ENCODE peak calls at places on chromosome 5, in seven cellular contexts. I, F, J, X, T, V and S are unnamed samples. For H3K27me3, the result is how much of the 10 kb centered on the place peaks cover.

GRCh38 chr5:54022156-54022685 is 288.2 kb downstream of the ARL15 start:
- DNase-seq in I (no peak), F (no peak), J (no peak), X (no peak), T (no peak), V (no peak), S (no peak)

GRCh38 chr5:171615201-171616001 is 170.2 kb upstream of the SMIM23 start:
- DNase-seq in I (no peak), F (no peak), J (peak), X (no peak), T (no peak), V (no peak), S (no peak)

GRCh38 chr5:149671544-149671943 is 58.6 kb upstream of the PPARGC1B start:
- DNase-seq in I (no peak), F (no peak), J (no peak), X (no peak), T (no peak), V (peak), S (peak)

GRCh38 chr5:61334224-61335196 is 2.5 kb downstream of the ZSWIM6 start:
- DNase-seq in I (no peak), F (no peak), J (no peak), X (peak), T (no peak), V (no peak), S (no peak)

GRCh38 chr5:2773327-2773726 is 21.9 kb upstream of the IRX2 start:
- DNase-seq in I (no peak), F (no peak), J (no peak), X (no peak), T (no peak), V (no peak), S (no peak)

GRCh38 chr5:154421868-154422267 is 23.9 kb upstream of the SAP30L start:
- DNase-seq in I (no peak), F (no peak), J (no peak), X (peak), T (no peak), V (no peak), S (no peak)

GRCh38 chr5:111968459-111968858 is 211.5 kb upstream of the NREP start:
- DNase-seq in I (no peak), F (no peak), J (no peak), X (peak), T (no peak), V (no peak), S (peak)

GRCh38 chr5:149358294-149358651 is 427 bp downstream of the PCYOX1L start:
- DNase-seq in I (no peak), F (no peak), J (peak), X (no peak), T (no peak), V (no peak), S (peak)

GRCh38 chr5:140567136-140567818 is 2.6 kb downstream of the SLC35A4 start:
- DNase-seq in I (no peak), F (no peak), J (no peak), X (no peak), T (no peak), V (no peak), S (no peak)

GRCh38 chr5:1661311-1661710 is 137.6 kb upstream of the LPCAT1 start:
- DNase-seq in I (no peak), F (no peak), J (peak), X (no peak), T (no peak), V (no peak), S (no peak)

GRCh38 chr5:1660037-1660400 is 136.3 kb upstream of the LPCAT1 start:
- DNase-seq in I (no peak), F (no peak), J (peak), X (no peak), T (no peak), V (no peak), S (no peak)

GRCh38 chr5:1659100-1660036 is 135.6 kb upstream of the LPCAT1 start:
- DNase-seq in I (no peak), F (no peak), J (peak), X (no peak), T (no peak), V (no peak), S (no peak)

GRCh38 chr5:1661831-1662558 is 137.6 kb downstream of the MRPL36 start:
- DNase-seq in I (no peak), F (no peak), J (peak), X (no peak), T (no peak), V (no peak), S (no peak)

GRCh38 chr5:1660511-1660910 is 136.8 kb upstream of the LPCAT1 start:
- DNase-seq in I (no peak), F (no peak), J (peak), X (no peak), T (no peak), V (no peak), S (no peak)
- H3K27me3 ChIP-seq in I (under half), F (under half), J (under half), X (half or more), T (under half), V (under half), S (under half)

GRCh38 chr5:45694255-45694834 is 1.8 kb downstream of the HCN1 start:
- DNase-seq in I (no peak), F (no peak), J (no peak), X (no peak), T (no peak), V (no peak), S (no peak)
- H3K4me3 ChIP-seq in I (no peak), F (no peak), J (no peak), X (no peak), T (no peak), V (no peak), S (no peak)

DNA sequence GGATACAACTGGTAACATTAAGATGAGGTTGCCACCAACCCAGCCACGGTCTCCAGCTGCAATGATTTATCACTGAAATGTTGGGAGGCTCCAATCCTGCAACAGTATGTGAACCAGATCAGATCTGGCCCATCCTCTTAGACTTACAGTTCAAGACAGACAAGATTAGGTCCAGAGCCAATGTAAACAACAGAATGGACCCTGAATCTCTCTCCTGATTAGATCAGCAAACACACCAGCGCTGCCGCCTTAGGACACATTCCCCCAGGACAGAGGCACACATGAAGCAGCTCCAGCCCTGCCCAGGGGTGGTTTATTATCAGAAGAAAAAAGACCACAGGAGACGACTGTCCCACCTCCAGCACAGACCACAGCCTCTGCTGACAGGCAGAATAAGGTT is 82.1 kb downstream of the SLIT3 start:
- DNase-seq in I (no peak), F (no peak), J (no peak), X (no peak), T (no peak), V (no peak), S (no peak)
- H3K27me3 ChIP-seq in I (under half), F (under half), J (under half), X (under half), T (under half), V (under half), S (under half)

DNA sequence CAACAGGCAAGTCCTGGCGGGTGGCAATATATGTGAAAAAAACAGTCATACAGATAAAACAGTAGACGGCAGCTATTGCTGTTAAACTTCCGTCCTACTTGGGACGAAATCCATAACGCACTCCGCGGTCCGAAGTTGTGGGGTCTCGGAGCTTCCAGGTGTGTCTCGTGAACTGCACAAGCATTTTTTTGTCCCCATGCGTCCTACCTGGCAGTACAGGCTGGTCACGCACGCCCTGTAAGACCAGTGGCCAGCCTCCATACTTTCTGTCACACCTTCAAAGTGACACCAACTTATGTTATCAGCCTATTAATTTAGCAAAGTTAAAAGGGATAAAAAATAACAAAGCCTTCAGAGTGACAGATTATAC is 51.3 kb downstream of the TGFBI start:
- DNase-seq in I (no peak), F (no peak), J (no peak), X (no peak), T (no peak), V (peak), S (no peak)
- H3K4me3 ChIP-seq in I (peak), F (peak), J (no peak), X (peak), T (peak), V (no peak), S (no peak)

DNA sequence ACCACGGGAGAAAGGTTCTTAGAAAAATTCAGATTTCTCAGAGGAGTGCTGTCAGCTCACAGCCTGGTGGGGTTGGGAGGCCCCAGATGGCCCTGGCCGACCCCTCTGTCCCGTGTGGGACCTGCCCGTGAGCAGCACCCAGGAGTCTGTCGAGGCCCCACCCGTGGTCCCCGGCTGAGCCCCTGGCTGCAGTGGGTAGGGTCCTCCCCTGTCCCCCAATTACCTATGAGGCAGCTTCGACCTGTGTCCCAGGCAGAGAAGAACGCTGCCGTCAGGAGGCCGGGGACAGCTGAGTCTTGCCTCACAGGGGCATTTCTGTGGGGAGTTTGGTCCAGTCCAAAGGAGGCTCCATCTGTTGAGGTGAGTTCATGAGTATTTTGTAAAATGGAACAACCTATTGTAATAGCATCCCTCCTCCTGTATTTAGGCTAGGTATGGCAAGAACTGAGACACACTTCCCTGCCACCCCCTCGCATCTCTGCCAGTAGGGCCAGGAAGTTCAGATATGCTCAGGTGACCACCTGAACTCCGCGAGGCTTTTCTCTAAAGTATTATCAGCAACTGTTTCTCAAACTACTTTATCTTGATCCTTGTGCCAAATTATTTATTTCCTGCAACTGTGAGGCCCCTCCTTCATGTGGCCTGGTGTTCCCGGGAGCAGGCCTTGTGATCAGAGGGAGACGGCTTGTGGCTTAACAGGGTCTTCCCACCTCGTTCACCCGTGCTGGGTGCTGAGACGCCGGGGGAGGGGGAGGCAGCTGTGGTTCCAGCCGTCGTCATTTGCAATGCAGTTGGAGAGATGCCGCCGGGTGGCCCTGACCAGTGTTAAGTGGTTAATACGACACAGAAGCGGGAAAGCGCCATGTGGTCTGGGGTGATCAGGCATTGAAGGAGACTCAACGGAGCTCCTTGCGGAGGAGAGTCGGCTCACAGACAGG is 1.7 kb downstream of the AHRR start:
- DNase-seq in I (no peak), F (no peak), J (no peak), X (peak), T (no peak), V (no peak), S (peak)
- H3K27me3 ChIP-seq in I (under half), F (under half), J (under half), X (under half), T (under half), V (under half), S (under half)

GRCh38 chr5:88830567-88830966 is 52.4 kb downstream of the MEF2C start:
- DNase-seq in I (no peak), F (no peak), J (no peak), X (no peak), T (no peak), V (no peak), S (no peak)

GRCh38 chr5:88831856-88832255 is 51.1 kb downstream of the MEF2C start:
- DNase-seq in I (no peak), F (no peak), J (no peak), X (no peak), T (no peak), V (no peak), S (no peak)

GRCh38 chr5:88829053-88829452 is 53.9 kb downstream of the MEF2C start:
- DNase-seq in I (no peak), F (no peak), J (no peak), X (no peak), T (no peak), V (no peak), S (peak)

GRCh38 chr5:88827997-88828396 is 55.0 kb downstream of the MEF2C start:
- DNase-seq in I (no peak), F (no peak), J (no peak), X (peak), T (no peak), V (peak), S (no peak)

GRCh38 chr5:88829773-88830172 is 53.2 kb downstream of the MEF2C start:
- DNase-seq in I (no peak), F (no peak), J (no peak), X (no peak), T (no peak), V (no peak), S (peak)
- H3K4me3 ChIP-seq in I (no peak), F (no peak), J (no peak), X (no peak), T (no peak), V (no peak), S (peak)

DNA sequence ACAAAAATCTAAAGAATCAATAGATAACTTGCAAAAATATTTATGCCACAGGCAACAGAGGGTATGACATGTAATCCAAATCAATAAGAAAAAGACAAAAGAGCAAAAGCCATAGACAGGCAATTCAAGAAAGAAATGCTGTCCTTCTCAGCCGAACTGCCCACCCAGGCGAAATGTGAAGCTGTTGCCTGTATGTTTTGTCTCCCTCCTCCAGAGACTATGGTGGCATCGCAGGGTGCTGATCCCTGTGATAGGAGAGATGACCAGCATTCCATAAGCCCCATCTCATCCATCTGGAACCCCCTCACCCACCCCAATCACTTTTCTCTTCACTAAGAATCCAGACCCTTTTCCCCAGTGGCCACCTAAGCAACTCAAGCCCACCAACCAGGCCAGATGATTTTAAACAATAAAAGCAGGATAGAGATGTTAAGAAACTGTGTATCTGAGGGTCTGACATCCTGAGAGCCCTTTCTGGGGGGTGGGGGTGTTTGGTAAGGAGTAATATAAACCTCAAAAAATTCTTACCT is 5.3 kb upstream of the ACSL6 start:
- DNase-seq in I (no peak), F (no peak), J (no peak), X (no peak), T (no peak), V (no peak), S (no peak)
- H3K27me3 ChIP-seq in I (under half), F (under half), J (under half), X (under half), T (under half), V (under half), S (under half)